ENCODE peak calls at places on chromosomes 5 and 9, in four cellular contexts. One of them, this sample, is unnamed.

GRCh38 chr5:118553662-118554061 is 434.7 kb downstream of the DTWD2 start:
- DNase-seq in hepatocyte: no peak
- DNase-seq in colonic mucosa: no peak
- DNase-seq in fibroblast of pulmonary artery: peak; percentile 53
- DNase-seq in this sample: peak; percentile 90

GRCh38 chr5:40480392-40480791 is 199.3 kb upstream of the PTGER4 start:
- DNase-seq in colonic mucosa: no peak
- DNase-seq in hepatocyte: no peak
- DNase-seq in fibroblast of pulmonary artery: no peak
- DNase-seq in this sample: no peak

GRCh38 chr9:2662496-2662895 is 40.9 kb downstream of the VLDLR start:
- DNase-seq in fibroblast of pulmonary artery: peak; percentile 7
- DNase-seq in colonic mucosa: no peak
- DNase-seq in hepatocyte: peak; percentile 22
- DNase-seq in this sample: no peak

GRCh38 chr5:132474131-132474723 is 16.3 kb downstream of the IRF1 start:
- DNase-seq in colonic mucosa: no peak
- DNase-seq in fibroblast of pulmonary artery: no peak
- DNase-seq in hepatocyte: no peak
- DNase-seq in this sample: no peak

GRCh38 chr5:14463629-14464028 is 118.0 kb upstream of the OTULINL start:
- DNase-seq in hepatocyte: peak; percentile 58
- DNase-seq in colonic mucosa: peak; percentile 76
- DNase-seq in fibroblast of pulmonary artery: peak; percentile 86
- DNase-seq in this sample: no peak

GRCh38 chr9:36136277-36136893 is at the start of gene GLIPR2:
- DNase-seq in colonic mucosa: peak; percentile 86
- DNase-seq in fibroblast of pulmonary artery: peak; percentile 70
- DNase-seq in hepatocyte: peak; percentile 82
- DNase-seq in this sample: peak; percentile 57

GRCh38 chr9:4887556-4887955 is 94.8 kb downstream of the RCL1 start:
- DNase-seq in hepatocyte: no peak
- DNase-seq in colonic mucosa: no peak
- DNase-seq in fibroblast of pulmonary artery: peak; percentile 50
- DNase-seq in this sample: peak; percentile 38

GRCh38 chr5:139759219-139759721 is 36.3 kb upstream of the PSD2 start:
- DNase-seq in fibroblast of pulmonary artery: no peak
- DNase-seq in colonic mucosa: no peak
- DNase-seq in hepatocyte: no peak
- DNase-seq in this sample: no peak

GRCh38 chr9:121153642-121154041 is 48.0 kb downstream of the RAB14 start:
- DNase-seq in colonic mucosa: no peak
- DNase-seq in hepatocyte: no peak
- DNase-seq in fibroblast of pulmonary artery: no peak
- DNase-seq in this sample: no peak

GRCh38 chr5:7917130-7918123 is 48.5 kb downstream of the MTRR start:
- DNase-seq in hepatocyte: no peak
- DNase-seq in colonic mucosa: no peak
- DNase-seq in fibroblast of pulmonary artery: no peak
- DNase-seq in this sample: no peak

GRCh38 chr9:13278368-13279246 is 885 bp downstream of the MPDZ start:
- DNase-seq in colonic mucosa: peak; percentile 20
- DNase-seq in fibroblast of pulmonary artery: peak; percentile 89
- DNase-seq in hepatocyte: peak; percentile 69
- DNase-seq in this sample: peak; percentile 75

GRCh38 chr9:18351216-18351615 is 122.7 kb upstream of the ADAMTSL1 start:
- DNase-seq in hepatocyte: no peak
- DNase-seq in fibroblast of pulmonary artery: no peak
- DNase-seq in colonic mucosa: no peak
- DNase-seq in this sample: no peak

GRCh38 chr9:97366889-97367288 is 45.0 kb upstream of the TDRD7 start:
- DNase-seq in hepatocyte: no peak
- DNase-seq in fibroblast of pulmonary artery: no peak
- DNase-seq in colonic mucosa: no peak
- DNase-seq in this sample: no peak

GRCh38 chr5:139862313-139862712 is 66.7 kb downstream of the PSD2 start:
- DNase-seq in fibroblast of pulmonary artery: peak; percentile 27
- DNase-seq in hepatocyte: no peak
- DNase-seq in colonic mucosa: no peak
- DNase-seq in this sample: peak; percentile 35

GRCh38 chr9:109975574-109976327 is 195.8 kb downstream of the PALM2AKAP2 start:
- DNase-seq in fibroblast of pulmonary artery: peak; percentile 42
- DNase-seq in colonic mucosa: no peak
- DNase-seq in hepatocyte: no peak
- DNase-seq in this sample: peak; percentile 90

GRCh38 chr5:107155667-107156066 is 515.1 kb downstream of the EFNA5 start:
- DNase-seq in hepatocyte: peak; percentile 6
- DNase-seq in fibroblast of pulmonary artery: no peak
- DNase-seq in colonic mucosa: no peak
- DNase-seq in this sample: no peak

GRCh38 chr5:126479810-126480209 is 56.6 kb downstream of the GRAMD2B start:
- DNase-seq in colonic mucosa: no peak
- DNase-seq in hepatocyte: no peak
- DNase-seq in fibroblast of pulmonary artery: no peak
- DNase-seq in this sample: no peak

GRCh38 chr5:138353550-138353893 is 1.0 kb downstream of the KDM3B start:
- DNase-seq in fibroblast of pulmonary artery: no peak
- DNase-seq in colonic mucosa: no peak
- DNase-seq in hepatocyte: no peak
- DNase-seq in this sample: no peak

GRCh38 chr9:122307036-122307435 is 42.4 kb downstream of the MRRF start:
- DNase-seq in colonic mucosa: no peak
- DNase-seq in hepatocyte: no peak
- DNase-seq in fibroblast of pulmonary artery: no peak
- DNase-seq in this sample: no peak

GRCh38 chr5:42309865-42310264 is 113.4 kb upstream of the GHR start:
- DNase-seq in hepatocyte: no peak
- DNase-seq in fibroblast of pulmonary artery: no peak
- DNase-seq in colonic mucosa: no peak
- DNase-seq in this sample: no peak

GRCh38 chr9:93859431-93860215 is 95.5 kb downstream of the BARX1 start:
- DNase-seq in colonic mucosa: no peak
- DNase-seq in hepatocyte: no peak
- DNase-seq in fibroblast of pulmonary artery: no peak
- DNase-seq in this sample: no peak

GRCh38 chr5:62720036-62720441 is 141.4 kb downstream of the LRRC70 start:
- DNase-seq in hepatocyte: peak; percentile 58
- DNase-seq in colonic mucosa: no peak
- DNase-seq in fibroblast of pulmonary artery: peak; percentile 17
- DNase-seq in this sample: peak; percentile 4

GRCh38 chr5:157252741-157253465 is 13.0 kb upstream of the CYFIP2 start:
- DNase-seq in colonic mucosa: no peak
- DNase-seq in hepatocyte: no peak
- DNase-seq in fibroblast of pulmonary artery: peak; percentile 7
- DNase-seq in this sample: peak; percentile 24

GRCh38 chr9:71830929-71831328 is 62.6 kb upstream of the CEMIP2 start:
- DNase-seq in hepatocyte: no peak
- DNase-seq in fibroblast of pulmonary artery: no peak
- DNase-seq in colonic mucosa: peak; percentile 63
- DNase-seq in this sample: peak; percentile 34

GRCh38 chr5:71960196-71960595 is 147.1 kb upstream of the MAP1B start:
- DNase-seq in colonic mucosa: no peak
- DNase-seq in fibroblast of pulmonary artery: no peak
- DNase-seq in hepatocyte: no peak
- DNase-seq in this sample: no peak

GRCh38 chr5:32261198-32261597 is 51.5 kb downstream of the MTMR12 start:
- DNase-seq in fibroblast of pulmonary artery: peak; percentile 11
- DNase-seq in colonic mucosa: no peak
- DNase-seq in hepatocyte: no peak
- DNase-seq in this sample: no peak

GRCh38 chr5:103033696-103034095 is 86.2 kb downstream of the GIN1 start:
- DNase-seq in colonic mucosa: no peak
- DNase-seq in hepatocyte: no peak
- DNase-seq in fibroblast of pulmonary artery: no peak
- DNase-seq in this sample: no peak

GRCh38 chr5:125582358-125582757 is 835.9 kb upstream of the ZNF608 start:
- DNase-seq in fibroblast of pulmonary artery: peak; percentile 80
- DNase-seq in hepatocyte: no peak
- DNase-seq in colonic mucosa: no peak
- DNase-seq in this sample: no peak

DNA sequence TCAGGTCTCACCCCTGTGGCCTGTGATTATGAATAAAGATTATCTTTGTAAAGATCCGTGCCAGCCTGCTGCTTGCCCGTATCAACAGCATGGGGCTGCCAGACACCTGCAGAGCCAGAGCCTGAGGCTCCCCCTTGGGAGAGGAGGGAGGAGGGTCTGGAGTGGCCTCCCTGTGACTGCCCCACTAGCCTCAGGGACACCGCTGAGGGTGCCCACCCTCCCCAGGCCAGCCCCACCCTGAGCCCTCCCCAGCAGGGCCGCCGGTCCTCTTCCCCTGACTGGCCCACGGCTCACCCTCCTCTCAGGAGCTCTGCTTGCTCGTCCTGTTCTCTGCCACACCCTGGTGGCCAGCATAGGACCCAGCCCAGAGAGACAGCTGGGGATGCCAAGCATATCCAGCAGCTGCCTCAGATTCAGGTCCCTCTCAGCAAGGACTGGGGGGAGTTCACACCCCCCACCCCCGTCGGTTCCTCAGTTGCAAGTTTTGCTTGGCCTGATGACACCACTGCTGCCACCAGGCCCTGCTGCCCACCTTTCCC is 1.9 kb downstream of the SSNA1 start:
- DNase-seq in colonic mucosa: no peak
- DNase-seq in hepatocyte: peak; percentile 42
- DNase-seq in fibroblast of pulmonary artery: no peak
- DNase-seq in this sample: no peak
- H3K4me3 ChIP-seq in colonic mucosa: peak overlapping the region; percentile 99
- H3K4me3 ChIP-seq in hepatocyte: no peak overlapping the region
- H3K4me3 ChIP-seq in fibroblast of pulmonary artery: no peak overlapping the region
- H3K4me3 ChIP-seq in this sample: no peak overlapping the region

DNA sequence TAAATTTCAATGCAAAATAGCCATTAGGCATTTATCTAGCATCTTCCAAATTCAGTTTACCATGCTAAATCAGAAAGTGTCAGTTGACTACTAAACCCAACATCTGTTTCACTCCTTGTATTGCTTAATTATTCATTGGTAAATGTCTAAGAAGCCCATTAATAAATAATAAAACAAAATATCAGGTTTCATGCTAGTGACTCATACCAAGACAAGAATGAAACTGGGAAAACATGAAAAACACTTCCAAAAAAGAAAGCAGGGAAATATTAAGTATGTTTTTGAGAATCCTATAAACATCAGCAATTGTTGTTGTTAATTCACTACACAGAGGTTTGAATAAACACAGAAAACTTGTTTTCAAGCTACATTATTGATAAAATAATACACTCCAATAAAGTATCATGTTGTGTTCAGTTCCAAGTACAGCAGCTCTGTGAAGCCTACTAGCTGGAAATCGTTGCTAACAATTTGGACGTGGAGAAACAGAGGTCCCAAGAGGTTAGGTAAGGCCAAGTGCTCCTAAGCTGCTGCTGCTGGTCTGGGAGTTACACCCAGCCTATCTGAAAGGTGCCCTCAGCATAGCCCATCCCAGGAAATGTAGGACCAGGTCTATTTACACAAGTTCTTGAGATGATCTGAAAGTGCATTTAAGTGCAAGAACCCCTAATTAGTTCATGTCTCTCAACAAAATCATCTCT is 78.8 kb downstream of the GNAQ start:
- DNase-seq in colonic mucosa: no peak
- DNase-seq in fibroblast of pulmonary artery: peak; percentile 53
- DNase-seq in hepatocyte: no peak
- DNase-seq in this sample: peak; percentile 60
- H3K4me3 ChIP-seq in colonic mucosa: no peak overlapping the region
- H3K4me3 ChIP-seq in fibroblast of pulmonary artery: peak overlapping the region; percentile 27
- H3K4me3 ChIP-seq in hepatocyte: no peak overlapping the region
- H3K4me3 ChIP-seq in this sample: no peak overlapping the region

GRCh38 chr9:95305770-95306492 is 11.6 kb downstream of the FANCC start:
- DNase-seq in fibroblast of pulmonary artery: peak; percentile 23
- DNase-seq in colonic mucosa: no peak
- DNase-seq in hepatocyte: no peak
- DNase-seq in this sample: peak; percentile 7
- H3K4me3 ChIP-seq in fibroblast of pulmonary artery: no peak overlapping the region
- H3K4me3 ChIP-seq in colonic mucosa: no peak overlapping the region
- H3K4me3 ChIP-seq in hepatocyte: no peak overlapping the region
- H3K4me3 ChIP-seq in this sample: no peak overlapping the region

GRCh38 chr5:54778783-54779182 is 206.6 kb downstream of the ESM1 start:
- DNase-seq in colonic mucosa: no peak
- DNase-seq in hepatocyte: no peak
- DNase-seq in fibroblast of pulmonary artery: no peak
- DNase-seq in this sample: no peak

GRCh38 chr5:54769072-54769471 is 216.3 kb downstream of the ESM1 start:
- DNase-seq in colonic mucosa: no peak
- DNase-seq in hepatocyte: no peak
- DNase-seq in fibroblast of pulmonary artery: no peak
- DNase-seq in this sample: no peak

GRCh38 chr5:54769746-54770145 is 215.6 kb downstream of the ESM1 start:
- DNase-seq in hepatocyte: no peak
- DNase-seq in colonic mucosa: no peak
- DNase-seq in fibroblast of pulmonary artery: no peak
- DNase-seq in this sample: no peak

GRCh38 chr5:54772232-54773168 is 212.9 kb downstream of the ESM1 start:
- DNase-seq in colonic mucosa: no peak
- DNase-seq in hepatocyte: no peak
- DNase-seq in fibroblast of pulmonary artery: no peak
- DNase-seq in this sample: no peak

DNA sequence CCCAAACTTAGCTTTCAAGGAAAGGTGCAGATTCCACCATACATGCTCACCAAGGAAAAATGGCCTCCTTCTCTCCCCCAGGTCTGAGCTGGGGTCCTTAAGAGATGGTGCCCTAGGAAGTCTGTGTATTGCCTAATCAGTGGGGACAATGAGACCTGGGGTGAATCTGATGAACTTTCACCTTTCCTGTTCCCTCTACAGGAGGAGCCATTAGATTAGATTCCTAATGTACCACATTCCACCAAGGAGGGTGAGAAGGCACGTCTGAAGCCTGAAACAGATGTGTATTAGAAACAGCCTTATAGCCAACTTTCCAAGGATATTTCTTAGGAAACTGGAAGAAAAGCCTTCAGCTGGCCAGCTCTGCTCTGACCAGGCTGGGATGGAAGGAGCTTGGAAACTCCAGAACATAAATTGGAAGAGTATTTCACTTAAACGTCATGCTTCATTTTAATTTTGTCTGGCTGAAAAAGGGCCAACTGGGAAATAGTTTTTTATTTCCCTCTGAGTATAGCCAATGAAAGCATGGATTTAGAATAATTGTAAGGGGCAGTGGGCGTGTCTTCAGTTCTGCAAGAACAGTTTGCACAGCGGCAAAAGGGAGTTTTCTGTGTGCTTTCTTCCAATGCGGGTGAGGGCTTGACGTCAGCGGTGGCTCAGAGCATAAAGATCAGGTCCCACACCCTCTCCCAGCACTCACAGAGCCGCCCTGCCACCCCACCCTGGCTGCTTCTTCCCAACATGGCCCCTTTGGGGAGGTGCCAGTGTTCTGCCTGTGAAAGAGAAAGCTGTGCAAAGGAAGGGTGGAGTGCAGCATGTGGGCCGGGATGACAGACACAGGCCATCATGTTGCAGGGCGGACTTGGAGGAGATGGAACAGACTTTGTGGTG is 210.9 kb downstream of the ESM1 start:
- DNase-seq in hepatocyte: peak; percentile 15
- DNase-seq in fibroblast of pulmonary artery: peak; percentile 68
- DNase-seq in colonic mucosa: peak; percentile 58
- DNase-seq in this sample: no peak
- H3K4me3 ChIP-seq in hepatocyte: no peak overlapping the region
- H3K4me3 ChIP-seq in fibroblast of pulmonary artery: no peak overlapping the region
- H3K4me3 ChIP-seq in colonic mucosa: no peak overlapping the region
- H3K4me3 ChIP-seq in this sample: no peak overlapping the region

This sample was measured in astrocyte of the spinal cord.